ENCODE peak calls at places on chromosomes 4 and X, in four cellular contexts. Z, E, M and L are unnamed samples.

GRCh38 chr4:112222219-112222955 is 9.2 kb upstream of the AP1AR start:
- DNase-seq in Z (no peak), M (no peak), E (no peak), L (no peak)

GRCh38 chr4:173919196-173919595 is 364.3 kb downstream of the FBXO8 start:
- DNase-seq in E (no peak), M (no peak), Z (no peak), L (no peak)

GRCh38 chrX:133921764-133922389 is 63.5 kb downstream of the GPC3 start:
- DNase-seq in M (no peak), Z (peak; percentile 9), E (peak; percentile 81), L (peak; percentile 2)

GRCh38 chr4:158003212-158003611 is 169.6 kb downstream of the GASK1B start:
- DNase-seq in Z (no peak), E (no peak), M (no peak), L (no peak)

GRCh38 chrX:30910124-30910860 is 21.2 kb upstream of the TAB3 start:
- DNase-seq in Z (no peak), E (no peak), M (no peak), L (no peak)

GRCh38 chrX:111854778-111855490 is 21.0 kb upstream of the TRPC5OS start:
- DNase-seq in E (peak; percentile 39), Z (no peak), M (no peak), L (no peak)

GRCh38 chr4:156512622-156513021 is 459.0 kb downstream of the PDGFC start:
- DNase-seq in M (no peak), E (no peak), Z (no peak), L (no peak)

GRCh38 chr4:68451246-68452211 is 4.3 kb downstream of the TMPRSS11E start:
- DNase-seq in Z (no peak), E (no peak), M (no peak), L (no peak)

GRCh38 chr4:80125252-80126177 is 52.5 kb upstream of the ANTXR2 start:
- DNase-seq in Z (no peak), M (no peak), E (peak; percentile 20), L (no peak)

GRCh38 chr4:9832640-9833039 is 51.2 kb downstream of the DRD5 start:
- DNase-seq in M (no peak), Z (no peak), E (no peak), L (no peak)

GRCh38 chrX:87516716-87517115 is 886 bp upstream of the KLHL4 start:
- DNase-seq in Z (no peak), M (no peak), E (no peak), L (no peak)

GRCh38 chr4:140078366-140078765 is 75.6 kb downstream of the MAML3 start:
- DNase-seq in E (peak; percentile 55), Z (no peak), M (no peak), L (no peak)

GRCh38 chrX:105451426-105451825 is 230.9 kb upstream of the TEX13A start:
- DNase-seq in Z (no peak), M (no peak), E (no peak), L (no peak)

GRCh38 chrX:7294483-7294882 is 146.5 kb upstream of the PUDP start:
- DNase-seq in Z (no peak), M (no peak), E (no peak), L (no peak)

GRCh38 chrX:140815868-140816267 is 106.3 kb downstream of the LINC00632 start:
- DNase-seq in E (no peak), Z (no peak), M (no peak), L (no peak)

GRCh38 chr4:106985830-106986229 is 50.3 kb downstream of the DKK2 start:
- DNase-seq in M (no peak), E (no peak), Z (no peak), L (no peak)

GRCh38 chr4:174278467-174278866 is 5.0 kb downstream of the FBXO8 start:
- DNase-seq in E (no peak), Z (no peak), M (no peak), L (no peak)

GRCh38 chrX:640641-641040 is 10.1 kb downstream of the SHOX start:
- DNase-seq in M (no peak), Z (no peak), E (no peak), L (no peak)

GRCh38 chr4:145530189-145530588 is 48.5 kb downstream of the SMAD1 start:
- DNase-seq in Z (no peak), E (no peak), M (no peak), L (no peak)

GRCh38 chrX:19532709-19533108 is 17.4 kb upstream of the MAP3K15 start:
- DNase-seq in E (no peak), M (no peak), Z (no peak), L (no peak)

GRCh38 chr4:86640469-86640868 is 46.4 kb downstream of the PTPN13 start:
- DNase-seq in M (no peak), E (no peak), Z (no peak), L (no peak)

GRCh38 chrX:47447607-47448006 is 35.4 kb downstream of the ZNF41 start:
- DNase-seq in E (no peak), Z (no peak), M (no peak), L (no peak)

GRCh38 chr4:37604464-37604863 is 81.7 kb downstream of the RELL1 start:
- DNase-seq in Z (no peak), M (no peak), E (no peak), L (no peak)

GRCh38 chr4:3366893-3367775 is 74.3 kb downstream of the RGS12 start:
- DNase-seq in M (no peak), Z (no peak), E (no peak), L (no peak)

GRCh38 chr4:64001229-64001898 is 407.9 kb downstream of the TECRL start:
- DNase-seq in E (no peak), M (no peak), Z (no peak), L (no peak)